ENCODE peak calls at places on chromosomes 6 and 20, in ten cellular contexts. J is HTR-8/SVneo; V is stimulated activated CD4-positive, alpha-beta T cell treated with anti-CD3 and anti-CD28 coated beads, Interleukin-2, amount 100 ng/mL, for 48 hours; N is prostate gland; G is activated CD4-positive, alpha-beta T cell treated with anti-CD3 and anti-CD28 coated beads, Interleukin-2, amount 50 U/mL, for 4 hours; O is right cardiac atrium; A is NCI-H1694 treated with DMSO at 0.1 percent for 48 hours; H is glutamatergic neuron; L is retina; B is AG09309. S is an unnamed sample.

GRCh38 chr20:21155268-21155667 is 29.4 kb downstream of the KIZ start:
- DNase-seq in G (no peak), A (no peak), V (no peak), H (no peak), B (no peak), N (no peak), J (no peak), L (no peak), O (no peak), S (no peak)

GRCh38 chr20:16661738-16662137 is 68.1 kb upstream of the SNRPB2 start:
- DNase-seq in G (no peak), H (no peak), V (no peak), O (no peak), B (no peak), N (no peak), L (no peak), A (no peak), J (no peak), S (no peak)

GRCh38 chr6:157840776-157841175 is 17.7 kb downstream of the SNX9 start:
- DNase-seq in H (no peak), O (no peak), N (no peak), B (no peak), G (no peak), L (no peak), A (no peak), V (no peak), J (no peak), S (no peak)

GRCh38 chr20:22775671-22776139 is 191.3 kb upstream of the FOXA2 start:
- DNase-seq in V (no peak), H (no peak), G (no peak), O (no peak), B (no peak), J (peak), N (no peak), A (no peak), L (no peak), S (no peak)

GRCh38 chr6:31158863-31159855 is 770 bp downstream of the TCF19 start:
- DNase-seq in B (no peak), H (no peak), V (no peak), G (no peak), L (no peak), J (no peak), A (no peak), O (no peak), N (no peak), S (no peak)

GRCh38 chr6:55528624-55529023 is 50.4 kb downstream of the HMGCLL1 start:
- DNase-seq in N (no peak), O (no peak), B (no peak), J (peak), G (no peak), L (no peak), A (no peak), H (no peak), V (no peak), S (peak)

GRCh38 chr6:41268478-41268877 is 18.0 kb downstream of the TREM1 start:
- DNase-seq in A (no peak), J (no peak), L (no peak), O (no peak), N (no peak), B (no peak), H (no peak), G (no peak), V (no peak), S (no peak)

GRCh38 chr20:46206025-46206424 is 87.9 kb downstream of the CD40 start:
- DNase-seq in V (no peak), B (no peak), O (peak), A (no peak), G (no peak), N (no peak), L (no peak), J (peak), H (no peak), S (peak)

GRCh38 chr6:82118150-82118562 is 129.4 kb downstream of the IBTK start:
- DNase-seq in A (no peak), J (no peak), L (no peak), N (no peak), H (no peak), O (no peak), B (peak), G (no peak), V (no peak), S (no peak)

GRCh38 chr6:36120979-36121706 is 9.2 kb upstream of the MAPK13 start:
- DNase-seq in B (no peak), G (peak), H (no peak), J (no peak), A (no peak), N (peak), O (peak), L (no peak), V (peak), S (no peak)

GRCh38 chr20:35878113-35878620 is 76.1 kb downstream of the SCAND1 start:
- DNase-seq in J (no peak), L (no peak), N (no peak), B (no peak), H (no peak), G (no peak), V (no peak), O (no peak), A (no peak), S (no peak)

GRCh38 chr6:73017473-73017872 is 207.8 kb downstream of the KHDC1L start:
- DNase-seq in B (no peak), G (no peak), A (no peak), H (no peak), V (no peak), N (no peak), O (no peak), L (no peak), J (no peak), S (no peak)

GRCh38 chr6:27541212-27541931 is 68.5 kb upstream of the ZNF184 start:
- DNase-seq in N (no peak), A (no peak), L (no peak), V (no peak), O (no peak), G (no peak), B (no peak), J (no peak), H (no peak), S (no peak)

GRCh38 chr6:131250121-131250520 is 114.9 kb downstream of the AKAP7 start:
- DNase-seq in G (no peak), O (peak), L (peak), A (no peak), J (no peak), N (peak), V (no peak), B (peak), H (peak), S (peak)

GRCh38 chr6:30264731-30265130 is 51.5 kb upstream of the TRIM26 start:
- DNase-seq in H (no peak), A (no peak), B (no peak), G (no peak), N (no peak), J (no peak), O (no peak), V (no peak), L (no peak), S (no peak)

GRCh38 chr6:42970859-42971612 is 7.9 kb downstream of the PEX6 start:
- DNase-seq in V (no peak), A (no peak), H (no peak), L (no peak), J (no peak), N (no peak), O (no peak), B (no peak), G (no peak), S (no peak)

GRCh38 chr6:132333639-132334516 is 67.4 kb downstream of the MOXD1 start:
- DNase-seq in A (no peak), B (peak), V (no peak), H (no peak), O (peak), J (peak), L (peak), G (no peak), N (no peak), S (peak)

GRCh38 chr6:168107191-168107940 is 28.4 kb upstream of the FRMD1 start:
- DNase-seq in G (no peak), O (no peak), L (no peak), H (no peak), A (no peak), J (peak), V (no peak), N (no peak), B (no peak), S (no peak)

GRCh38 chr20:3209023-3209945 is at the start of gene ITPA:
- DNase-seq in V (peak), A (peak), O (peak), J (peak), N (peak), H (peak), L (peak), G (peak), B (no peak), S (no peak)

GRCh38 chr6:90101403-90101802 is 195.2 kb downstream of the BACH2 start:
- DNase-seq in G (no peak), H (no peak), L (no peak), N (no peak), B (no peak), O (no peak), J (no peak), V (no peak), A (no peak), S (no peak)

GRCh38 chr6:126261792-126262421 is 78.0 kb upstream of the CENPW start:
- DNase-seq in B (no peak), H (no peak), L (no peak), N (no peak), O (no peak), J (no peak), G (no peak), V (no peak), A (no peak), S (no peak)

GRCh38 chr6:42845327-42845694 is 34.1 kb upstream of the RPL7L1 start:
- DNase-seq in G (no peak), J (no peak), B (no peak), V (no peak), L (no peak), N (no peak), H (no peak), O (no peak), A (no peak), S (no peak)

GRCh38 chr6:151089916-151090443 is 149.8 kb upstream of the AKAP12 start:
- DNase-seq in J (no peak), B (no peak), L (no peak), V (no peak), H (no peak), O (no peak), A (no peak), G (no peak), N (no peak), S (no peak)